ENCODE peak calls at places on chromosomes 5 and 9, in five cellular contexts. D is SK-N-MC, O is HCT116, J is SK-N-SH, L is HepG2. R is an unnamed sample.

GRCh38 chr9:84271887-84272556 is 68.5 kb downstream of the SLC28A3 start:
- DNase-seq in D (no peak), O (no peak), L (no peak), J (no peak), R (no peak)

GRCh38 chr9:137719194-137719593 is 100.4 kb downstream of the EHMT1 start:
- DNase-seq in L (no peak), D (no peak), O (no peak), J (no peak), R (no peak)

GRCh38 chr5:179610109-179610902 is 13.2 kb downstream of the HNRNPH1 start:
- DNase-seq in L (no peak), O (no peak), D (no peak), J (no peak), R (no peak)

GRCh38 chr9:81855538-81855937 is 72.7 kb upstream of the SPATA31D4 start:
- DNase-seq in J (no peak), L (no peak), D (no peak), O (no peak), R (no peak)

GRCh38 chr9:13388157-13388556 is 108.7 kb upstream of the MPDZ start:
- DNase-seq in J (no peak), D (no peak), O (no peak), L (no peak), R (no peak)

GRCh38 chr5:153901449-153901848 is 137.3 kb downstream of the FAM114A2 start:
- DNase-seq in D (peak), J (no peak), O (no peak), L (no peak), R (no peak)

GRCh38 chr5:5017827-5018559 is 122.1 kb upstream of the ADAMTS16 start:
- DNase-seq in O (no peak), J (no peak), D (no peak), L (no peak), R (no peak)

GRCh38 chr9:114078021-114078780 is at the start of gene AMBP:
- DNase-seq in O (no peak), J (peak), L (peak), D (no peak), R (no peak)

GRCh38 chr9:21812945-21813568 is 10.6 kb downstream of the MTAP start:
- DNase-seq in J (peak), L (peak), O (no peak), D (no peak), R (no peak)

GRCh38 chr5:155140646-155141045 is 127.1 kb downstream of the KIF4B start:
- DNase-seq in J (no peak), O (no peak), D (no peak), L (no peak), R (no peak)

GRCh38 chr5:153463806-153464205 is 26.7 kb upstream of the GRIA1 start:
- DNase-seq in O (no peak), D (no peak), L (no peak), J (no peak), R (no peak)

GRCh38 chr5:78803386-78803785 is 154.8 kb upstream of the LHFPL2 start:
- DNase-seq in J (peak), O (no peak), D (no peak), L (no peak), R (no peak)

GRCh38 chr9:127455299-127455992 is 4.1 kb downstream of the LRSAM1 start:
- DNase-seq in L (no peak), D (no peak), J (no peak), O (no peak), R (no peak)

GRCh38 chr9:81878530-81878929 is 49.7 kb upstream of the SPATA31D4 start:
- DNase-seq in J (no peak), D (no peak), L (no peak), O (no peak), R (no peak)

GRCh38 chr5:55407059-55407684 is 99.4 kb downstream of the MTREX start:
- DNase-seq in O (peak), J (peak), D (no peak), L (peak), R (no peak)

GRCh38 chr5:172773481-172774469 is 2.8 kb upstream of the DUSP1 start:
- DNase-seq in L (no peak), D (no peak), O (no peak), J (no peak), R (no peak)

GRCh38 chr9:132059351-132059750 is 20.3 kb downstream of the MED27 start:
- DNase-seq in L (no peak), D (no peak), O (no peak), J (no peak), R (no peak)

GRCh38 chr9:112867275-112867991 is 23.2 kb downstream of the SLC46A2 start:
- DNase-seq in J (no peak), D (peak), O (peak), L (peak), R (no peak)

GRCh38 chr9:86093788-86094555 is 5.4 kb downstream of the GOLM1 start:
- DNase-seq in O (peak), D (no peak), L (peak), J (no peak), R (peak)

GRCh38 chr5:67156976-67157583 is 39.5 kb downstream of the CD180 start:
- DNase-seq in L (peak), J (peak), O (peak), D (no peak), R (no peak)

GRCh38 chr9:32395483-32396216 is 11.2 kb downstream of the ACO1 start:
- DNase-seq in L (no peak), D (no peak), J (peak), O (no peak), R (no peak)

GRCh38 chr5:37641933-37642332 is 197.9 kb downstream of the GDNF start:
- DNase-seq in J (no peak), L (no peak), O (no peak), D (no peak), R (no peak)
- TF ChIP-seq POLR2AphosphoS5 in J (no peak), L (no peak), O (no peak), D (no peak), R (no peak)

DNA sequence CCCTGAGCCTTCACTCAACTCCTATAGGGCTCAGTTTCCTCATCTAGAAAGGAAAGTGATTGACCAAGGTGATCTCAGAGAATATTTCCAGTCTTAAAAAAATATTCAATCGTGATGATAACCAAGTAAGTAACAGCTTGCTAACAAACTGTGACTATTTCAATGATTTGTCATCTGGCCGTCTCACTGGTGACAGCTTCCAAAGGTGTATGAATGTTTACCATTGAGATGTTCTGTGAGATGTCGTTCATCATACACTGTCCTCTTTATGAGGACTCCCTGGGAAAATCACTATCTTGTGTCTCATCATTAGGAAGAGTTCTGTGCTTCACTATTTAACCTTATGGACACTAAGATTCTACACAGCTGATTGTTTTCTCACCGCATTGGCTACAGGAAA is 75.7 kb downstream of the GLIS3 start:
- DNase-seq in J (no peak), D (no peak), O (no peak), L (no peak), R (no peak)
- H3K9ac ChIP-seq in J (no peak), D (no peak), O (no peak), L (no peak), R (no peak)

GRCh38 chr5:97224112-97224750 is 41.2 kb upstream of the RIOK2 start:
- DNase-seq in L (peak), O (no peak), D (no peak), J (no peak), R (no peak)
- TF ChIP-seq POLR2AphosphoS5 in L (no peak), O (no peak), D (no peak), J (no peak), R (no peak)

GRCh38 chr5:148730272-148730954 is 76.1 kb upstream of the HTR4 start:
- DNase-seq in D (no peak), J (no peak), L (no peak), O (no peak), R (no peak)
- H3K9ac ChIP-seq in D (no peak), J (no peak), L (no peak), O (no peak), R (no peak)

DNA sequence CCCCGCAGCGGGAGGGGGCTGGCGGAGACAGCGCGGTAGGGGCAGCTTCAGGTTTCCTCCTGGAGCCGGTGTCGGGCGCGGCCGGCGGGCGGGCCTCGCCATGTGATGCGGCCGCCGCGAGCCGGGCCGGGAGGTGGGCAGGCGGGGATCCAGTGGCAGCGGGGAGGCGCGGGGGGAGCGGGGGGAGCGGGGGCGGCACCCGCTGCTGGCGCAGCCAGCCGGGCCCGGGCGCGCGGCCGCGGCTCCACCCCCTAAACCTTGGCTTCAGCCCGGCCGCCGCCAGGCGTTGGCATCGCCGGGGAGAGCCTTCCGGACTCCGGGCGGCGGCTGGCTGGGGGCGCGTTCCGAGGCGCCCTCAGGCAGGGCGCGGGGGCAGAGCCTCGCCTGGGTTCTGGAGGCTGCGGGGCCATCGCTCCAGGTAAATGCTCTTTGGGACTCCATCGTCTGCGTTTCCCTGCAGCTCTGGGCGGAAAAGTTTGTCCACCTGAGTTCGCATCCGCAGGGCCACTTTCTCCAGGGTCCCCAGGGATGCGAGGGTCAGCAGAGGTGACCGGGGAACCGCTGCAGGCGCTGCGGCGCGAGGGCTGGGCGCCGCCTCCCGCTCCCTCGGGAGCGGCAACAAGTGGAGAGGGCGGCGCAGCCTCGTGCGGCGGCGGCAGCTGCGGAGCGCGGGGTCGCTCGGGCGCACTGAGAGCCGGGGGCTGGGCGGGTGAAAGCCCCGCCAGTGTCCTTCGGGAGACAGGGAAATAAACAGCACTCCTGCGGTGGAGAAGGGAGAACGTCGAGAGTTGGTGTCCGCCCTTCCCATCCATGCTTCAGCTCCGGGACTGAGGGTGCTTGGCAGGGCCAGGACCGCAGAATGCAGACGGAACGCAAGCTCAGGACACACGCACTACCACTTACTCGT is at the start of gene ARHGEF28:
- DNase-seq in O (no peak), L (peak), D (no peak), J (peak), R (no peak)
- TF ChIP-seq POLR2AphosphoS5 in O (peak), L (peak), D (no peak), J (peak), R (no peak)

GRCh38 chr5:95718203-95718602 is 12.9 kb upstream of the RHOBTB3 start:
- DNase-seq in J (no peak), D (peak), O (no peak), L (no peak), R (peak)
- H3K9ac ChIP-seq in J (no peak), D (peak), O (no peak), L (no peak), R (peak)

GRCh38 chr5:91373600-91373999 is 9.5 kb downstream of the ARRDC3 start:
- DNase-seq in L (no peak), O (no peak), D (no peak), J (no peak), R (no peak)
- TF ChIP-seq POLR2AphosphoS5 in L (no peak), O (peak), D (no peak), J (no peak), R (no peak)

R was measured in GM12878.